ENCODE peak calls at places on chromosome 16, in ten cellular contexts. R is activated naive CD4-positive, alpha-beta T cell treated with Interleukin-2 at 50 U/mL for 16 hours; P is GM13976; X is T-helper 2 cell; T is AML-193; O is stimulated activated effector memory CD8-positive, alpha-beta T cell treated with anti-CD3 and anti-CD28 coated beads, Interleukin-12 subunit alpha, Interleukin-12 subunit beta, amount 100 ng/mL, for 72 hours; M is left lung; F is stimulated activated CD8-positive, alpha-beta memory T cell treated with anti-CD3 and anti-CD28 coated beads, Interleukin-4, amount 100 ng/mL, for 48 hours; H is BJ; E is renal cortical epithelial cell. N is an unnamed sample.

GRCh38 chr16:56977256-56977655 is 12.1 kb upstream of the NLRC5 start:
- DNase-seq in R (no peak), P (no peak), X (no peak), T (no peak), O (no peak), M (no peak), F (no peak), H (no peak), E (no peak), N (no peak)

GRCh38 chr16:10641953-10642949 is 52.5 kb downstream of the TEKT5 start:
- DNase-seq in R (no peak), P (no peak), X (no peak), T (no peak), O (no peak), M (no peak), F (no peak), H (no peak), E (no peak), N (peak)

GRCh38 chr16:73230651-73231050 is 182.7 kb upstream of the ZFHX3 start:
- DNase-seq in R (no peak), P (no peak), X (no peak), T (no peak), O (no peak), M (no peak), F (no peak), H (no peak), E (no peak), N (no peak)

GRCh38 chr16:27785307-27785678 is 235.3 kb downstream of the KATNIP start:
- DNase-seq in R (no peak), P (no peak), X (no peak), T (no peak), O (no peak), M (no peak), F (no peak), H (no peak), E (no peak), N (no peak)

GRCh38 chr16:85503642-85504224 is 109.4 kb upstream of the GSE1 start:
- DNase-seq in R (no peak), P (no peak), X (no peak), T (no peak), O (no peak), M (no peak), F (no peak), H (no peak), E (no peak), N (no peak)

GRCh38 chr16:62602790-62603189 is 566.6 kb upstream of the CDH8 start:
- DNase-seq in R (no peak), P (no peak), X (no peak), T (no peak), O (no peak), M (no peak), F (no peak), H (no peak), E (no peak), N (no peak)

GRCh38 chr16:82801361-82801760 is 174.6 kb downstream of the CDH13 start:
- DNase-seq in R (peak), P (no peak), X (no peak), T (no peak), O (peak), M (no peak), F (peak), H (no peak), E (no peak), N (no peak)

GRCh38 chr16:30958164-30959083 is 870 bp downstream of the SETD1A start:
- DNase-seq in R (no peak), P (peak), X (peak), T (no peak), O (no peak), M (no peak), F (no peak), H (no peak), E (peak), N (no peak)

GRCh38 chr16:84819644-84820304 is at the start of gene CRISPLD2:
- DNase-seq in R (peak), P (peak), X (peak), T (peak), O (peak), M (peak), F (peak), H (no peak), E (peak), N (peak)

GRCh38 chr16:75226550-75227360 is 8.0 kb downstream of the CTRB1 start:
- DNase-seq in R (no peak), P (no peak), X (no peak), T (no peak), O (no peak), M (no peak), F (no peak), H (no peak), E (no peak), N (no peak)